ENCODE peak calls at places on chromosomes 12 and 14, in ten cellular contexts. W is left colon; V is Caco-2; O is stimulated activated CD4-positive, alpha-beta T cell treated with anti-CD3 and anti-CD28 coated beads, TNF-alpha, amount 100 ng/mL, for 48 hours; X is SHP77; T is esophagus squamous epithelium; D is fibroblast of the aortic adventitia; Y is activated CD4-positive, alpha-beta T cell treated with anti-CD3 and anti-CD28 coated beads, Interleukin-2, amount 10 ng/mL, durations not matched to agents 7 days and 5 days; J is T47D; S is activated naive CD4-positive, alpha-beta T cell. Z is an unnamed sample.
A peak's percentile ranks its signal among the peaks of the same experiment; 100 is the strongest.

GRCh38 chr12:124660846-124661245 is 93.4 kb upstream of the NCOR2 start:
- DNase-seq in D (no peak), X (no peak), V (no peak), S (no peak), O (no peak), Y (no peak), W (no peak), T (no peak), J (no peak), Z (no peak)

GRCh38 chr14:35525695-35526094 is 8.3 kb upstream of the INSM2 start:
- DNase-seq in D (no peak), X (no peak), T (no peak), O (no peak), Y (no peak), V (no peak), J (no peak), S (no peak), W (no peak), Z (no peak)

GRCh38 chr14:36518031-36518585 is 1.9 kb downstream of the NKX2-1 start:
- DNase-seq in W (no peak), J (no peak), O (no peak), D (no peak), Y (no peak), X (peak; percentile 18), S (no peak), V (no peak), T (no peak), Z (peak; percentile 18)

GRCh38 chr14:49418789-49419188 is 167.4 kb downstream of the RPS29 start:
- DNase-seq in T (no peak), X (no peak), D (no peak), V (no peak), Y (no peak), W (no peak), J (no peak), O (no peak), S (no peak), Z (no peak)

GRCh38 chr14:68682166-68683103 is 110.4 kb downstream of the ZFP36L1 start:
- DNase-seq in V (no peak), O (no peak), T (no peak), W (peak; percentile 54), X (no peak), J (no peak), Y (peak; percentile 41), S (no peak), D (peak; percentile 100), Z (peak; percentile 91)

GRCh38 chr12:93042283-93042682 is 113.2 kb upstream of the EEA1 start:
- DNase-seq in O (no peak), T (no peak), Y (no peak), X (no peak), D (no peak), J (no peak), W (no peak), V (peak; percentile 84), S (no peak), Z (no peak)

GRCh38 chr14:94370524-94370910 is 17.9 kb downstream of the SERPINA1 start:
- DNase-seq in X (no peak), J (no peak), T (no peak), W (peak; percentile 12), V (no peak), O (no peak), D (no peak), S (no peak), Y (no peak), Z (no peak)

GRCh38 chr12:50085615-50085928 is 430 bp downstream of the SMARCD1 start:
- DNase-seq in O (no peak), T (no peak), J (no peak), D (peak; percentile 19), S (no peak), Y (no peak), W (no peak), X (no peak), V (no peak), Z (no peak)

GRCh38 chr14:52348796-52349195 is 34.7 kb downstream of the PTGER2 start:
- DNase-seq in X (no peak), Y (no peak), D (peak; percentile 59), S (no peak), J (no peak), T (no peak), O (no peak), W (no peak), V (no peak), Z (peak; percentile 76)

GRCh38 chr12:13044859-13045384 is 741 bp downstream of the FAM234B start:
- DNase-seq in W (no peak), O (no peak), J (no peak), V (no peak), D (peak; percentile 22), T (no peak), Y (no peak), X (no peak), S (no peak), Z (peak; percentile 43)

GRCh38 chr12:1502441-1502785 is 92.0 kb downstream of the FBXL14 start:
- DNase-seq in S (no peak), X (no peak), W (no peak), Y (no peak), O (no peak), T (no peak), D (peak; percentile 60), J (no peak), V (no peak), Z (no peak)

GRCh38 chr12:86698581-86698980 is 442.4 kb upstream of the MGAT4C start:
- DNase-seq in T (no peak), O (no peak), V (no peak), S (no peak), Y (no peak), X (no peak), W (no peak), D (peak; percentile 52), J (no peak), Z (peak; percentile 1)

GRCh38 chr12:104751024-104751570 is 207.0 kb downstream of the SLC41A2 start:
- DNase-seq in Y (no peak), X (no peak), D (no peak), S (no peak), V (no peak), W (no peak), O (no peak), J (no peak), T (no peak), Z (no peak)

GRCh38 chr12:8860165-8860961 is 37.9 kb downstream of the A2ML1 start:
- DNase-seq in T (no peak), O (no peak), S (no peak), D (peak; percentile 72), V (peak; percentile 47), J (peak; percentile 43), Y (peak; percentile 41), W (no peak), X (no peak), Z (peak; percentile 64)

GRCh38 chr12:108700833-108701450 is 30.4 kb downstream of the CORO1C start:
- DNase-seq in V (no peak), S (no peak), Y (no peak), W (no peak), D (peak; percentile 42), J (no peak), T (no peak), X (no peak), O (no peak), Z (no peak)

GRCh38 chr12:69610126-69610525 is 581 bp downstream of the LRRC10 start:
- DNase-seq in D (no peak), W (no peak), V (no peak), T (no peak), X (no peak), Y (no peak), S (no peak), O (no peak), J (no peak), Z (no peak)

Z was measured in astrocyte of the hippocampus.